ENCODE peak calls at places on chromosomes 11 and 22, in six cellular contexts. J is MM.1S; V is mesendoderm; C is IMR-90; N is CD8-positive, alpha-beta memory T cell; R is prostate gland. K is an unnamed sample.

GRCh38 chr11:69220581-69221051 is 64.9 kb downstream of the SMIM38 start:
- DNase-seq in J (no peak), V (no peak), C (no peak), N (no peak), R (peak; percentile 71), K (peak; percentile 60)

GRCh38 chr11:110463153-110463552 is 33.4 kb downstream of the FDX1 start:
- DNase-seq in J (no peak), V (peak; percentile 64), C (peak; percentile 66), N (peak; percentile 24), R (no peak), K (no peak)

GRCh38 chr22:17597217-17597616 is 31.3 kb downstream of the ATP6V1E1 start:
- DNase-seq in J (no peak), V (no peak), C (peak; percentile 42), N (no peak), R (no peak), K (no peak)

GRCh38 chr11:11141019-11141418 is 212.0 kb downstream of the CSNK2A3 start:
- DNase-seq in J (no peak), V (no peak), C (no peak), N (no peak), R (no peak), K (no peak)

GRCh38 chr11:67576742-67577475 is 6.7 kb upstream of the GSTP1 start:
- DNase-seq in J (no peak), V (no peak), C (no peak), N (no peak), R (no peak), K (no peak)

GRCh38 chr22:46845281-46846153 is 83.1 kb downstream of the TBC1D22A start:
- DNase-seq in J (no peak), V (no peak), C (peak; percentile 63), N (no peak), R (no peak), K (no peak)

GRCh38 chr11:104962852-104963251 is 5.5 kb downstream of the CASP4 start:
- DNase-seq in J (no peak), V (no peak), C (no peak), N (no peak), R (no peak), K (no peak)

GRCh38 chr11:111531156-111531555 is 9.4 kb upstream of the LAYN start:
- DNase-seq in J (no peak), V (no peak), C (peak; percentile 67), N (no peak), R (no peak), K (no peak)

GRCh38 chr22:50197856-50198623 is 2.8 kb upstream of the SELENOO start:
- DNase-seq in J (no peak), V (no peak), C (no peak), N (no peak), R (no peak), K (no peak)

GRCh38 chr11:66275396-66275795 is 2.6 kb upstream of the CNIH2 start:
- DNase-seq in J (no peak), V (no peak), C (no peak), N (no peak), R (no peak), K (no peak)

GRCh38 chr11:104124979-104125378 is 39.0 kb downstream of the PDGFD start:
- DNase-seq in J (no peak), V (no peak), C (no peak), N (no peak), R (no peak), K (no peak)

GRCh38 chr11:68904458-68904847 is 762 bp downstream of the IGHMBP2 start:
- DNase-seq in J (peak; percentile 18), V (no peak), C (no peak), N (peak; percentile 14), R (no peak), K (no peak)

GRCh38 chr11:108880510-108880909 is 215.6 kb downstream of the DDX10 start:
- DNase-seq in J (no peak), V (no peak), C (peak; percentile 31), N (no peak), R (no peak), K (no peak)

GRCh38 chr11:104096900-104097299 is 60.5 kb downstream of the DDI1 start:
- DNase-seq in J (no peak), V (no peak), C (no peak), N (no peak), R (no peak), K (no peak)

GRCh38 chr22:24208012-24208749 is 26.9 kb downstream of the SUSD2 start:
- DNase-seq in J (no peak), V (no peak), C (peak; percentile 98), N (no peak), R (peak; percentile 86), K (no peak)

GRCh38 chr11:2386591-2386990 is 9.5 kb downstream of the CD81 start:
- DNase-seq in J (no peak), V (no peak), C (no peak), N (no peak), R (no peak), K (no peak)
- H3K27ac ChIP-seq in J (peak overlapping the region; percentile 41), V (no peak overlapping the region), C (no peak overlapping the region), N (peak overlapping the region; percentile 51), R (peak overlapping the region; percentile 71), K (peak overlapping the region; percentile 51)

DNA sequence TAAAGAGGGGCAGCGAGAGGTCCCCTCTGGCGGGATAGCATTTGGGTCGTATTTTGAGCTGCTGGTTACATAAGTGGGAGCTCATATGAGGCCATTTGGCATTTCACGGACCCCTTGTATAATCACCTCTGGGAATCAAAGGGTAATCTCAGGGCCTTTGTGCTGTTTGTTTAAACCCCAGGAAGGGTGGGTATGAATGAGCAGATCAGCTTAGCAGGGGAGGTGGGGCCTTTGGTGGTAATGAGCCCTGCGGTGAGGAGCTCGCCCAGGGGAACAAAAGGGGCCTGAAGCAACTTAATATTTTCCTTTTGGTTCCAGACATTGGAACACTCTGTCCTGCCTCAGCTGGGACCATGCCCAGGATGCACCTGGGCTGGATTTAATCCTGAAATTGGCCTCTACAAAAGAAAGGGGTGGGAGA is 10.2 kb downstream of the TSKU start:
- DNase-seq in J (no peak), V (no peak), C (no peak), N (no peak), R (no peak), K (peak; percentile 55)
- H3K4me1 ChIP-seq in J (no peaks in the 10 kb centered on the region), V (peaks cover 20% of the 10 kb centered on the region), C (peaks cover 4% of the 10 kb centered on the region), N (no peaks in the 10 kb centered on the region), R (peaks cover 14% of the 10 kb centered on the region), K (peaks cover 96% of the 10 kb centered on the region)

GRCh38 chr22:26501996-26502395 is 10.3 kb downstream of the TFIP11 start:
- DNase-seq in J (peak; percentile 90), V (no peak), C (no peak), N (no peak), R (no peak), K (no peak)

GRCh38 chr22:26503758-26504157 is 8.5 kb downstream of the TFIP11 start:
- DNase-seq in J (peak; percentile 25), V (no peak), C (no peak), N (no peak), R (no peak), K (no peak)

GRCh38 chr22:26508148-26508547 is 4.1 kb downstream of the TFIP11 start:
- DNase-seq in J (no peak), V (no peak), C (no peak), N (no peak), R (no peak), K (no peak)

GRCh38 chr22:26499188-26499703 is 13.0 kb downstream of the TFIP11 start:
- DNase-seq in J (no peak), V (no peak), C (no peak), N (no peak), R (no peak), K (no peak)

DNA sequence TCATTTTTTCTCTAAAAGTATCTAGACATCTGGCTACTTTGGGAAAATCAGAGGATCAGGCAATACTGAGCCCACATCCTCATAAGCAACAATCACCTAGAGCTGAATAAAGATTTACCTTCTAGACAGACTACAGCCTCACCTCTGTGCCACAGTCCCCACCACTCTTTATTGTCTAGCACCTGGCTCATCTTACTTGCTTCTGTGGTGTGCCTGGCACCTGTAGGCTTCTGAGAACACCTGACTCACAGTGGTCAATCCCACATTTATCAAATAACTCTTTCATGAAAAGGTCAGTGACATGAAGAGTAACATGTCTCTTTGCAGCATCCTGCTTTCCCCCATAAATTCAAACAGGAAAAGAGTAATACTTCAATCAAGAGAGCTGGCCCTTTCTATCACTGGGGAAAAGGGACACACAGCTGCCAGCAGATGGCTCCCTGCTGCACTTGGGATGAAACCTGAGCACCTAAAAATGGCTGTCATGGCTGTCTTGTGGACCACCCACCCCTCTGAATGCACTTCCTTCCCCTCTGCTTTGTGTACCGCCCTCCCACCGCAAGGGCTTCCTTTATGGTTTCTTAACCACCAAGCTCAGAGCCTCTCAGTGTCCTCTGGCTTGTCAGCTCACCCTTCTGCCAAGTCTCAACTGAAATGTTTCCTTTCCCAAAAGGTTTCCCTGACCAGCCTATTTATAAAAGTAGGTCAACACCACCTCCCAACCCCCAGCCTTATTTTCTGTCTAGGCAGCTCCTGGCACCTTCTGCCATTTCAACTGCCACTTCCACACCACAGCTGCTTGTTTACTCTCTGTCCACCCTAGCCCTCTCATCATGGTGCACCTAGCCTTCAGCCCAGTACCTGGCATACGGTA is 9.3 kb downstream of the TFIP11 start:
- DNase-seq in J (peak; percentile 92), V (peak; percentile 87), C (peak; percentile 51), N (peak; percentile 51), R (no peak), K (no peak)
- H3K36me3 ChIP-seq in J (peaks cover 10% of the 10 kb centered on the region), V (peaks cover 19% of the 10 kb centered on the region), C (peaks cover 56% of the 10 kb centered on the region), N (peaks cover 77% of the 10 kb centered on the region), R (peaks cover 32% of the 10 kb centered on the region), K (peaks cover 93% of the 10 kb centered on the region)

GRCh38 chr22:28992565-28993326 is 68.9 kb downstream of the C22orf31 start:
- DNase-seq in J (no peak), V (no peak), C (no peak), N (no peak), R (no peak), K (no peak)

GRCh38 chr22:28997342-28997741 is 64.3 kb downstream of the C22orf31 start:
- DNase-seq in J (no peak), V (no peak), C (no peak), N (no peak), R (no peak), K (no peak)

GRCh38 chr22:28995551-28995950 is 66.1 kb downstream of the C22orf31 start:
- DNase-seq in J (no peak), V (no peak), C (no peak), N (no peak), R (no peak), K (no peak)

GRCh38 chr22:28998681-28999080 is 63.0 kb downstream of the C22orf31 start:
- DNase-seq in J (no peak), V (no peak), C (no peak), N (no peak), R (no peak), K (no peak)

DNA sequence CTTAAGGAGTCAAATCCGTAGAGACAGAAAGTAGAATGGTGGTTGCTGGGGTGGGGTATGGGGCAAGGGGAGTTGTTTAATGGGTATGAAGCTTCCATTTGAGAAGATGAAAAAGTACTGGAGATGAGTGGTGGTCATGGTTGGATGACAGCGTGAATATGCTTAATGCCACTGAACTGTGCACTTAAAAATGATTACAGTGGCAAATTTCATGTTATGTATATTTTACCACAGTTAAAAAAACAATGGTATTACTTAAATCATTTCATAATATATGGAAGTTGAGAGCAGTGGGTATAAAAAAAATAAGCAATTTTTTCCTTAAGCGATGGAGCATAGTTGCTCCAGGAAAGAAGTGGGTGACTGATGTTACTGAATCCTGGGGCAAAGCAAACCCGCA is 67.1 kb downstream of the C22orf31 start:
- DNase-seq in J (no peak), V (no peak), C (no peak), N (no peak), R (no peak), K (no peak)
- H3K27ac ChIP-seq in J (no peak overlapping the region), V (no peak overlapping the region), C (no peak overlapping the region), N (no peak overlapping the region), R (no peak overlapping the region), K (no peak overlapping the region)